ENCODE peak calls at places on chromosomes 2 and 18, in seven cellular contexts. H is lower lobe of right lung, Y is AG09309, E is HCT116, P is transverse colon, G is ovary, I is NB4. S is an unnamed sample.

GRCh38 chr18:59067873-59068272 is 71.8 kb upstream of the SEC11C start:
- DNase-seq in H (no peak), Y (no peak), E (no peak), P (no peak), G (no peak), I (peak), S (no peak)

GRCh38 chr2:36780231-36780808 is 83.8 kb downstream of the VIT start:
- DNase-seq in H (no peak), Y (peak), E (peak), P (no peak), G (no peak), I (peak), S (no peak)

GRCh38 chr2:142803158-142803557 is 74.3 kb upstream of the KYNU start:
- DNase-seq in H (no peak), Y (no peak), E (no peak), P (no peak), G (no peak), I (no peak), S (no peak)

GRCh38 chr2:20061476-20061875 is 10.0 kb upstream of the LAPTM4A start:
- DNase-seq in H (no peak), Y (no peak), E (no peak), P (no peak), G (no peak), I (no peak), S (no peak)

GRCh38 chr18:35635171-35635570 is 53.6 kb downstream of the GALNT1 start:
- DNase-seq in H (no peak), Y (no peak), E (no peak), P (no peak), G (no peak), I (no peak), S (no peak)

GRCh38 chr2:190444954-190445353 is 36.8 kb downstream of the MFSD6 start:
- DNase-seq in H (no peak), Y (no peak), E (no peak), P (no peak), G (no peak), I (no peak), S (no peak)

GRCh38 chr2:231111987-231112386 is 12.9 kb downstream of the HTR2B start:
- DNase-seq in H (no peak), Y (no peak), E (no peak), P (no peak), G (no peak), I (no peak), S (no peak)

GRCh38 chr2:240620149-240620731 is 5.0 kb upstream of the GPR35 start:
- DNase-seq in H (peak), Y (no peak), E (no peak), P (no peak), G (peak), I (no peak), S (no peak)

GRCh38 chr2:120576509-120577474 is 158.9 kb upstream of the GLI2 start:
- DNase-seq in H (no peak), Y (peak), E (no peak), P (peak), G (no peak), I (peak), S (no peak)

GRCh38 chr2:8203354-8203753 is 478.5 kb upstream of the ID2 start:
- DNase-seq in H (no peak), Y (no peak), E (no peak), P (no peak), G (peak), I (no peak), S (no peak)

GRCh38 chr2:174442546-174443510 is 44.0 kb downstream of the GPR155 start:
- DNase-seq in H (no peak), Y (peak), E (peak), P (no peak), G (no peak), I (no peak), S (no peak)

GRCh38 chr2:191206613-191207471 is 38.4 kb upstream of the MYO1B start:
- DNase-seq in H (no peak), Y (no peak), E (no peak), P (peak), G (no peak), I (no peak), S (no peak)

GRCh38 chr18:9362869-9363268 is 28.3 kb downstream of the TWSG1 start:
- DNase-seq in H (no peak), Y (no peak), E (no peak), P (no peak), G (no peak), I (no peak), S (no peak)

GRCh38 chr18:48608581-48608980 is 69.8 kb downstream of the CTIF start:
- DNase-seq in H (no peak), Y (no peak), E (no peak), P (no peak), G (no peak), I (no peak), S (no peak)

GRCh38 chr2:100260712-100261620 is 61.3 kb downstream of the LONRF2 start:
- DNase-seq in H (no peak), Y (peak), E (peak), P (peak), G (peak), I (peak), S (no peak)

GRCh38 chr18:59617468-59617932 is 79.7 kb downstream of the CCBE1 start:
- DNase-seq in H (no peak), Y (no peak), E (no peak), P (no peak), G (no peak), I (no peak), S (no peak)

GRCh38 chr2:181694271-181694670 is 14.0 kb upstream of the NEUROD1 start:
- DNase-seq in H (no peak), Y (no peak), E (no peak), P (no peak), G (no peak), I (no peak), S (no peak)

GRCh38 chr2:111058264-111058663 is 62.5 kb upstream of the BCL2L11 start:
- DNase-seq in H (no peak), Y (no peak), E (no peak), P (no peak), G (no peak), I (no peak), S (no peak)

GRCh38 chr2:113117594-113118262 is 9.7 kb upstream of the IL1RN start:
- DNase-seq in H (peak), Y (peak), E (no peak), P (peak), G (no peak), I (peak), S (no peak)

GRCh38 chr2:182622231-182622630 is 93.8 kb upstream of the DNAJC10 start:
- DNase-seq in H (no peak), Y (no peak), E (no peak), P (no peak), G (no peak), I (no peak), S (no peak)

GRCh38 chr2:57890993-57891688 is 155.5 kb upstream of the VRK2 start:
- DNase-seq in H (no peak), Y (no peak), E (no peak), P (peak), G (no peak), I (no peak), S (no peak)

GRCh38 chr2:10515887-10516286 is 67.8 kb upstream of the ODC1 start:
- DNase-seq in H (no peak), Y (no peak), E (no peak), P (no peak), G (no peak), I (no peak), S (no peak)

GRCh38 chr2:66344087-66344663 is 90.8 kb upstream of the MEIS1 start:
- DNase-seq in H (no peak), Y (no peak), E (no peak), P (no peak), G (no peak), I (no peak), S (no peak)

GRCh38 chr2:43764086-43764710 is 9.6 kb upstream of the DYNC2LI1 start:
- DNase-seq in H (no peak), Y (no peak), E (no peak), P (no peak), G (no peak), I (no peak), S (no peak)

GRCh38 chr2:129733579-129733978 is 245.9 kb upstream of the RAB6C start:
- DNase-seq in H (no peak), Y (no peak), E (no peak), P (no peak), G (no peak), I (no peak), S (no peak)

GRCh38 chr18:62457830-62458229 is 65.0 kb upstream of the ZCCHC2 start:
- DNase-seq in H (no peak), Y (no peak), E (no peak), P (no peak), G (no peak), I (no peak), S (no peak)

GRCh38 chr18:22021701-22022100 is 147.7 kb upstream of the GATA6 start:
- DNase-seq in H (no peak), Y (no peak), E (no peak), P (peak), G (no peak), I (no peak), S (no peak)

GRCh38 chr2:42101641-42102605 is 54.1 kb downstream of the PKDCC start:
- DNase-seq in H (peak), Y (peak), E (no peak), P (peak), G (peak), I (no peak), S (peak)

GRCh38 chr2:61675204-61675603 is 137.0 kb upstream of the XPO1 start:
- DNase-seq in H (no peak), Y (no peak), E (no peak), P (no peak), G (no peak), I (no peak), S (no peak)

GRCh38 chr2:61671561-61672315 is 133.6 kb upstream of the XPO1 start:
- DNase-seq in H (no peak), Y (no peak), E (no peak), P (no peak), G (no peak), I (no peak), S (no peak)

DNA sequence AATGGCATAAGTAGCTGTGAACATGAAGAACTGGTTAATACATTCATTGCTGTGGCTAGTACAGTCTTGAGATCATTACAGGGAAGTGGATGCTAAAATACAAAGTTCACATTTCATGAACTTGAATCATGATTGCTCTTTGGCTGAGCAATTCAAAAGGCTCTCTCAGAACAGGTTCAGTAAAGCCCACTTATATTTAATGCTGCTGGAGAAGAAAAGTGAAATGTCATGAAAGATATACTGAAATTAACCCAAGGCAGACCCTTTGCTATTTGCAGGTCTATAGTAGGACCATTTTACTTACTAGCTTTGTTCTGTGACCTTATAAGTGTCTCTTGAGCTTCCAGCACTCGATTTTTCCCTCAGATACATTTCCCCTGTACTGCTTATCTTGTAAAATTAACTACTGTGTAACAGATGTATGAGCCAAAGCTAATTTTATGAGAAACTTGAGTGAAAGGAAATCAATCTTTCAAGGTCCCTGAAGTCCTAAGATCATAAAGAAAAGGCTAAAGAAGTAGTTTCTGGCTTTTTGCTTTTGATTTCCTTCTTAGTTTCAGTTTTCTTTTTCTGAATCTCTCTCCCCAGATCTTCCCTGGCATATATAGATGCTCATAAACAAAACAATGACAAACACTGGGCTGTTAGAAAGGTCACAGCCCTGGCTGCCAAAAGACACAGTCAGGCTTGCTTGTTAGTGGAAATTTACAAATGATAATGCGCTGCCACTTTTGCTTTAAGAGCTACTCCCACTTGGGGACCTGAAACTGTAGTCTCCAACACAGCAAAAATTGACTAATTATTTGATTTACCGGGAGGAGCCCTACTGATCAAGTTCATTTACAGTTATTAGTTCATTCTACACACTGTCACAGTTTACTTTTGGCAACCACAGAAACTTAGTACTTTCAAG is 132.7 kb upstream of the XPO1 start:
- DNase-seq in H (no peak), Y (no peak), E (no peak), P (peak), G (no peak), I (no peak), S (peak)
- H3K4me3 ChIP-seq in H (peak), Y (no peak), E (no peak), P (no peak), G (peak), I (no peak), S (peak)

GRCh38 chr2:195674491-195675226 is 17.6 kb downstream of the SLC39A10 start:
- DNase-seq in H (no peak), Y (no peak), E (no peak), P (no peak), G (no peak), I (no peak), S (no peak)

GRCh38 chr2:195677290-195677689 is 20.3 kb downstream of the SLC39A10 start:
- DNase-seq in H (no peak), Y (no peak), E (no peak), P (no peak), G (no peak), I (no peak), S (no peak)

GRCh38 chr2:195671563-195671962 is 14.5 kb downstream of the SLC39A10 start:
- DNase-seq in H (no peak), Y (no peak), E (no peak), P (no peak), G (no peak), I (no peak), S (no peak)

GRCh38 chr2:195675783-195676427 is 18.9 kb downstream of the SLC39A10 start:
- DNase-seq in H (no peak), Y (no peak), E (no peak), P (no peak), G (no peak), I (no peak), S (no peak)

GRCh38 chr2:195672674-195673073 is 15.6 kb downstream of the SLC39A10 start:
- DNase-seq in H (no peak), Y (no peak), E (no peak), P (no peak), G (no peak), I (no peak), S (no peak)
- TF ChIP-seq CTCF in H (no peak), Y (no peak), E (peak), P (peak), G (no peak), I (no peak), S (peak)

DNA sequence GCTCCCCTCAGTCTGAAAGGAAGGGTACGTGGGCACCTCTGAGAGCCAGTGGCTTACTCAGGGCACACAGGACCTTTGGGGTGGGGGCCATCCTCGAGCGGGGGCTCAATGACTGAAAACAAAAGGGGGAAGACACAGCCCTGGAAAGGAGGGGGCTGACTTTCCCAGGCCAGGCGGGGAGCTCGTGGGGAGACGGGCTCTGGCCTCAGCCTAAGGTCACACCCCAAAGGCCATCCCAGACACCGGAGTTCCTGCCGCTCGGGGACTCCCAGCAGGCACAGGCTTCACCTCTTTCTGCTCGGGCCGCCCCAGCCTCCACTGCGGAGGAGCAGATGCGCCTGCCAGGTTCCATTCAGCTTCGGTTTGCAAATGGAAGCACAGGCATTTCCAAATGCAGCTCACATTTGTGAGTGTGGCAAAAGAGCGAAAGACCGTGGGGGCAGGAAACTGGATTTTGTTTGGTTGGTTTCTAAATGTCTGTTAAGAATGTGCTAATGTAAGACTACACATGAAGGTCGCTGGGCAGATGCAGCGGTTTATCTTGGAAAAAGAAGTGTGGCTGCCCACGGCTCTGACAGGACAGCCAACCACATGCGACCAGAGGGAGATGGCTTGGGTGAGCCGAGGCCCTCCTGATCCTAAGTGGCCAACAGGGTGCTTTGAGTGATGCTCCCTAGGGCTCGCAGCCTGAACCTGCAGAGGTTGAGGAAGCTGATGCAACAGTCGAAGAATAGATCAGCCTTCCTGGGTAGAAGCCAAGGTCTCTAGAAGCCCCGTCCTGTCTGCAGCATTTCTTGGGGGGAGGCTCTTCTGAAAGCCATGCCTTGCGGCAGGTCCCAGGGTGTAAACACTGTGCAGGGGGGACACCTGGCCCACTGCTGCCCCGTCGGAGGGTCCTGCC is 136.6 kb downstream of the HDAC4 start:
- DNase-seq in H (no peak), Y (no peak), E (no peak), P (peak), G (no peak), I (peak), S (no peak)
- H3K4me3 ChIP-seq in H (no peak), Y (no peak), E (no peak), P (no peak), G (no peak), I (no peak), S (no peak)

GRCh38 chr2:185608799-185609198 is 129.8 kb upstream of the FSIP2 start:
- DNase-seq in H (no peak), Y (no peak), E (peak), P (no peak), G (no peak), I (peak), S (no peak)
- TF ChIP-seq CTCF in H (no peak), Y (no peak), E (peak), P (peak), G (no peak), I (no peak), S (no peak)

S was measured in GM12864.